ENCODE peak calls at places on chromosomes 16 and 17, in six cellular contexts. Y is heart right ventricle, G is AG09309, M is MG63, E is cardiac muscle cell, V is keratinocyte. A is an unnamed sample.

GRCh38 chr17:10748475-10749110 is 18.8 kb upstream of the TMEM220 start:
- DNase-seq in E (peak), G (no peak), Y (no peak), M (no peak), V (no peak), A (no peak)

GRCh38 chr17:77352441-77352840 is 211.7 kb downstream of the SEC14L1 start:
- DNase-seq in G (no peak), E (no peak), Y (no peak), V (no peak), M (no peak), A (no peak)

GRCh38 chr16:4693956-4694663 is 748 bp downstream of the NUDT16L1 start:
- DNase-seq in E (peak), Y (no peak), M (peak), V (no peak), G (peak), A (no peak)

GRCh38 chr17:72158895-72159885 is 38.4 kb downstream of the SOX9 start:
- DNase-seq in M (peak), V (no peak), Y (no peak), E (no peak), G (no peak), A (no peak)

GRCh38 chr16:9135797-9136196 is 44.4 kb downstream of the HAPSTR1 start:
- DNase-seq in M (no peak), G (no peak), V (no peak), Y (no peak), E (no peak), A (no peak)

GRCh38 chr17:28953444-28954118 is 2.3 kb upstream of the PHF12 start:
- DNase-seq in E (peak), Y (peak), V (no peak), M (peak), G (no peak), A (no peak)

GRCh38 chr16:84532299-84532724 is 27.9 kb upstream of the MEAK7 start:
- DNase-seq in E (peak), V (peak), M (peak), Y (peak), G (peak), A (peak)

GRCh38 chr17:77935121-77935571 is 23.4 kb upstream of the TNRC6C start:
- DNase-seq in G (no peak), V (no peak), M (no peak), E (no peak), Y (no peak), A (no peak)

GRCh38 chr16:16029431-16030011 is 80.1 kb downstream of the ABCC1 start:
- DNase-seq in E (no peak), Y (no peak), V (no peak), G (peak), M (no peak), A (no peak)

GRCh38 chr17:38320482-38320881 is 23.3 kb downstream of the GPR179 start:
- DNase-seq in G (no peak), M (no peak), V (no peak), Y (no peak), E (no peak), A (no peak)

GRCh38 chr17:7606280-7606679 is 8.4 kb downstream of the FXR2 start:
- DNase-seq in Y (peak), V (no peak), E (peak), M (no peak), G (no peak), A (no peak)

GRCh38 chr17:56434610-56435009 is 158.9 kb upstream of the NOG start:
- DNase-seq in E (no peak), V (no peak), G (peak), M (no peak), Y (no peak), A (no peak)

GRCh38 chr17:1928976-1929375 is 96.2 kb downstream of the RTN4RL1 start:
- DNase-seq in V (no peak), G (no peak), M (no peak), Y (peak), E (no peak), A (no peak)

GRCh38 chr17:41308251-41308917 is 725 bp downstream of the KRTAP16-1 start:
- DNase-seq in V (no peak), G (no peak), E (no peak), M (peak), Y (peak), A (no peak)

GRCh38 chr17:36104601-36105000 is 974 bp downstream of the CCL4 start:
- DNase-seq in G (no peak), Y (no peak), E (no peak), V (no peak), M (no peak), A (no peak)

GRCh38 chr17:50482516-50482915 is 3.9 kb downstream of the RSAD1 start:
- DNase-seq in G (peak), V (peak), M (peak), E (peak), Y (peak), A (peak)

GRCh38 chr16:53212899-53213235 is 158.1 kb downstream of the CHD9 start:
- DNase-seq in M (no peak), E (no peak), V (no peak), Y (no peak), G (no peak), A (no peak)
- H3K4me3 ChIP-seq in M (no peak), E (peak), V (no peak), Y (peak), G (no peak), A (no peak)

DNA sequence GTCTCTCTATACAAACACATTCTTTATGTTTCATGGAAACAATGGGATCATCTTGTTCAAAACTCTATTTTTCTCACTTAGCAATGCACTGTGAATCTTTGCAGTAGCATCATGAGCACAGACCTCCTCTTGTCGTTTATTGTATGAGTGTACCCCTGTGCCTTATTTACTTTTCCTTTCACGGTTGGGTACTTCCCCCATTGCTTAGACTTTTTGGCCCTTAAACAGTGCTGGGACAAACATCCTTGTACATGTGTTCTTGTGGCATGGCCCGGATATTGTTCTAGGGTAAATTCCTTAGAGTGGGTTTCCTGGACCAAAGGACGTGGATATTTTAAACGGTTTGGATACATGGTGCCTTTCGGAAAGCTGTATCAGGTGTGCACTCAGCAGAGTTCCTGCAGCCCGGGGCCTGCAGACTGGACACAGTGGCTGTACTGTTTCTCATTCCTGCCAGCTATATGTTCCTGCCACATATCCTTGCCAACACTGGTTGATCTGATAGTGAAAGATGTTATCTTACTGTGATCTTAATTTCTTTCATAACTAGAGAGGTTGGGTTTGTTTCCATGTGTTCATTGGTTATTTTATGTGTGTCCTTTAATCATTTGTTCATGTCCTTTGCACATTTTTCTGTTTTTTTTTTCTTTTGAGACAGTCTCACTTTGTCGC is 111.1 kb downstream of the OR1D5 start:
- DNase-seq in M (no peak), E (no peak), G (no peak), V (no peak), Y (no peak), A (no peak)
- H3K4me3 ChIP-seq in M (no peak), E (no peak), G (no peak), V (no peak), Y (no peak), A (no peak)

GRCh38 chr17:73645050-73645871 is 1.0 kb upstream of the SDK2 start:
- DNase-seq in E (peak), M (peak), Y (peak), V (no peak), G (no peak), A (no peak)

GRCh38 chr17:73642659-73643011 is 1.6 kb downstream of the SDK2 start:
- DNase-seq in E (no peak), Y (no peak), G (no peak), M (no peak), V (no peak), A (no peak)

GRCh38 chr17:73643012-73643845 is 1.0 kb downstream of the SDK2 start:
- DNase-seq in Y (no peak), V (no peak), G (no peak), E (peak), M (peak), A (no peak)

GRCh38 chr17:73643846-73644144 is 450 bp downstream of the SDK2 start:
- DNase-seq in Y (no peak), G (no peak), E (peak), V (no peak), M (no peak), A (no peak)

DNA sequence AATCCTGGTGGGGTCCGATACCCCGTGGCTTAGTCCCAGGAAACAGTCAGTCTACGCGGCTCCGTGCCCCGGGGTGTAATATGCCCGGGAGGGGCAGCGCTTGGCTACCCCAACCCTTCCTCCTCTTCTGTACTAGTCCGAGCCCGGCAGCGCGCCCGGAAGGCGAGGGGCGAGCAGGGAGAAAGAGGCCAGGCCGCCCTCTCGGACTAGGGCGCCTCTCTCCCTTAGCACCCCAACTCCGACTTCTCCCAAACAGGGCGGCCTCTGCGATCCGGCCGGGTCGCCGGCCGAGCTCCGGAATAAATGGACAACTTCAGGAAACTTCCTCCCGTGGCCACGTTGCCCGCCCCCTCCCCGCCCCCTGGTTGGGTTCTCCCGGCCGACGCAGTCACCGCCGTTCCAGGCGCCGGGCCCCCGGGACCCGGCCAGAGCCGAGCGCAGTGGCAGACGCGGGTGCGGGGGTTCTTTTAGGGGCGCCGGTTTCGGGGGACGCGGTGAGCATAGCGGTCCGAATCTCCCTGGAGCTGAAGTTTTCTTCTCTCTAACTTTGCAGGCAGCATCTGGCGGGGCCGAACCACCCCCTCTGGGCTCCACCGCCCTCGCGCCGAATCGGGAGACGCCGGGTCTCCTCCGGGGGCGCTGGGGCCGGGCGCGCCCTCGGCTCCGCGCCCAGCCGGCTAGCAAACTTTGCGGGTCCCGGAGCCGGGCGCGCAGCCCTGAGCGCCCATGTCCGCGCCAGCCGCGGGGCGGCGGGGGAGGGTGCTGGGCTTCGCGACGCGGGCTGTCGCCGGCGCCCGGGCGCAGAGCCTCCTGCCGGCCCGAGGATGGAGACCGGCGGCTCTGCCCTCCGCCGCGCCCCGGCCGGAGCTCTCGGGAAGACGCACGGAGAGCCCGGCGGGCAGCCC is at the start of gene SDK2:
- DNase-seq in Y (no peak), M (peak), V (no peak), E (peak), G (no peak), A (no peak)
- H3K4me3 ChIP-seq in Y (peak), M (peak), V (peak), E (peak), G (no peak), A (peak)

GRCh38 chr16:58160855-58161254 is 31.7 kb upstream of the CFAP20 start:
- DNase-seq in E (peak), G (no peak), V (no peak), M (no peak), Y (no peak), A (no peak)
- H3K4me3 ChIP-seq in E (no peak), G (no peak), V (no peak), M (no peak), Y (no peak), A (no peak)

GRCh38 chr17:49267912-49268311 is 37.3 kb upstream of the PHOSPHO1 start:
- DNase-seq in M (no peak), G (no peak), E (no peak), Y (no peak), V (no peak), A (no peak)

GRCh38 chr17:49266233-49266632 is 35.6 kb upstream of the PHOSPHO1 start:
- DNase-seq in Y (no peak), V (peak), M (no peak), E (no peak), G (no peak), A (no peak)

DNA sequence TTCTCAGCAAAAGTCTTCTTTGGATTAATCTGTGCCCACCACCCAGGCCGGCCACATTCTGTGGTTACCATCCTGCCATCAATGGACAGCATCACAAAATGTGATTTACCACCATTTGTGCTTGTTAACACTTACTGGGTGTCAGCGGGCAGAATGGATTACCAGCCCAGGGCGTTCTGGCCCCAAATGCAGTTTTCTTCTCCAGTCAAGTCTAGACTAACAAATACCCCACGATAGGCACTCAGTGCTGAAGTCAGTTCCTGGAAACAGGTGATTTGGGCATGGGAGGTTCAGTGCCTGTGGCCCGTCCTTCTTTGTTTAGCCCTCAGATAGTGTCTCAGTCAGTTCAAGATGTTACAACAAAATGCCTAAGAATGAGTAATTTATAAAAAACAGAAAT is 38.8 kb upstream of the PHOSPHO1 start:
- DNase-seq in E (no peak), M (no peak), G (no peak), V (no peak), Y (no peak), A (no peak)
- H3K4me3 ChIP-seq in E (no peak), M (no peak), G (no peak), V (no peak), Y (no peak), A (no peak)

A was measured in kidney epithelial cell.